ENCODE peak calls at places on chromosomes 13 and 19, in ten cellular contexts. I, Y, C, N, F, Z, W, D, X and G are unnamed samples. For H3K36me3, the result is how much of the 10 kb centered on the place peaks cover.

GRCh38 chr19:12606796-12607195 is 3.8 kb downstream of the ZNF490 start:
- DNase-seq in I (no peak), Y (no peak), C (no peak), N (no peak), F (peak), Z (peak), W (no peak), D (no peak), X (no peak), G (no peak)

GRCh38 chr13:110254751-110255553 is 52.0 kb downstream of the COL4A1 start:
- DNase-seq in I (no peak), Y (no peak), C (no peak), N (no peak), F (no peak), Z (no peak), W (no peak), D (no peak), X (no peak), G (no peak)

GRCh38 chr19:44003461-44004134 is 841 bp downstream of the ZNF230 start:
- DNase-seq in I (peak), Y (peak), C (peak), N (no peak), F (peak), Z (no peak), W (no peak), D (no peak), X (peak), G (no peak)

GRCh38 chr19:38209152-38209551 is 14.9 kb downstream of the DPF1 start:
- DNase-seq in I (no peak), Y (no peak), C (no peak), N (no peak), F (no peak), Z (no peak), W (no peak), D (no peak), X (no peak), G (no peak)

GRCh38 chr13:99228737-99229691 is 28.4 kb downstream of the UBAC2 start:
- DNase-seq in I (no peak), Y (peak), C (no peak), N (no peak), F (peak), Z (no peak), W (no peak), D (no peak), X (peak), G (peak)

GRCh38 chr13:38944219-38944618 is 46.4 kb downstream of the STOML3 start:
- DNase-seq in I (no peak), Y (no peak), C (no peak), N (no peak), F (no peak), Z (no peak), W (no peak), D (no peak), X (no peak), G (no peak)

GRCh38 chr13:70812481-70812880 is 704.2 kb upstream of the KLHL1 start:
- DNase-seq in I (no peak), Y (no peak), C (no peak), N (no peak), F (no peak), Z (no peak), W (no peak), D (no peak), X (peak), G (no peak)

GRCh38 chr19:27935669-27936068 is 1277.3 kb downstream of the UQCRFS1 start:
- DNase-seq in I (no peak), Y (no peak), C (no peak), N (no peak), F (no peak), Z (no peak), W (no peak), D (no peak), X (no peak), G (no peak)

GRCh38 chr19:18543814-18544475 is 572 bp upstream of the FKBP8 start:
- DNase-seq in I (peak), Y (peak), C (peak), N (no peak), F (peak), Z (no peak), W (no peak), D (peak), X (peak), G (peak)

GRCh38 chr19:35352177-35352447 is 4.4 kb downstream of the FFAR1 start:
- DNase-seq in I (no peak), Y (no peak), C (no peak), N (no peak), F (no peak), Z (no peak), W (no peak), D (no peak), X (no peak), G (no peak)

GRCh38 chr13:22214184-22214583 is 543.3 kb downstream of the FGF9 start:
- DNase-seq in I (no peak), Y (no peak), C (no peak), N (no peak), F (no peak), Z (no peak), W (no peak), D (no peak), X (no peak), G (no peak)

GRCh38 chr13:109226631-109227030 is 559.8 kb downstream of the IRS2 start:
- DNase-seq in I (no peak), Y (no peak), C (no peak), N (no peak), F (peak), Z (no peak), W (no peak), D (no peak), X (peak), G (no peak)

GRCh38 chr19:35261356-35262100 is 7.2 kb upstream of the USF2 start:
- DNase-seq in I (no peak), Y (no peak), C (peak), N (no peak), F (no peak), Z (peak), W (peak), D (peak), X (no peak), G (no peak)

GRCh38 chr19:1566392-1567115 is 1.6 kb downstream of the MEX3D start:
- DNase-seq in I (peak), Y (peak), C (no peak), N (peak), F (peak), Z (peak), W (peak), D (peak), X (peak), G (no peak)

GRCh38 chr13:112693831-112694497 is 4.1 kb downstream of the ATP11A start:
- DNase-seq in I (peak), Y (no peak), C (no peak), N (no peak), F (peak), Z (peak), W (no peak), D (no peak), X (peak), G (no peak)

GRCh38 chr19:39413903-39414608 is 1.6 kb downstream of the PLEKHG2 start:
- DNase-seq in I (no peak), Y (no peak), C (no peak), N (no peak), F (peak), Z (peak), W (no peak), D (no peak), X (no peak), G (no peak)

GRCh38 chr19:39474139-39474620 is 6.5 kb upstream of the TIMM50 start:
- DNase-seq in I (peak), Y (peak), C (peak), N (peak), F (peak), Z (peak), W (no peak), D (peak), X (peak), G (peak)

GRCh38 chr19:39126593-39127187 is 1.1 kb downstream of the PAK4 start:
- DNase-seq in I (no peak), Y (peak), C (no peak), N (no peak), F (peak), Z (no peak), W (no peak), D (peak), X (peak), G (no peak)

GRCh38 chr19:15173746-15174404 is 26.9 kb downstream of the NOTCH3 start:
- DNase-seq in I (no peak), Y (peak), C (no peak), N (no peak), F (peak), Z (no peak), W (no peak), D (no peak), X (no peak), G (no peak)

GRCh38 chr13:99955747-99956472 is 15.7 kb downstream of the ZIC5 start:
- DNase-seq in I (no peak), Y (no peak), C (no peak), N (no peak), F (peak), Z (no peak), W (no peak), D (no peak), X (peak), G (no peak)

GRCh38 chr13:66425741-66426140 is 804.4 kb downstream of the PCDH9 start:
- DNase-seq in I (no peak), Y (no peak), C (no peak), N (no peak), F (no peak), Z (no peak), W (no peak), D (no peak), X (peak), G (no peak)

GRCh38 chr19:743168-743687 is 7.7 kb upstream of the MISP start:
- DNase-seq in I (peak), Y (peak), C (no peak), N (peak), F (no peak), Z (no peak), W (no peak), D (no peak), X (no peak), G (no peak)

DNA sequence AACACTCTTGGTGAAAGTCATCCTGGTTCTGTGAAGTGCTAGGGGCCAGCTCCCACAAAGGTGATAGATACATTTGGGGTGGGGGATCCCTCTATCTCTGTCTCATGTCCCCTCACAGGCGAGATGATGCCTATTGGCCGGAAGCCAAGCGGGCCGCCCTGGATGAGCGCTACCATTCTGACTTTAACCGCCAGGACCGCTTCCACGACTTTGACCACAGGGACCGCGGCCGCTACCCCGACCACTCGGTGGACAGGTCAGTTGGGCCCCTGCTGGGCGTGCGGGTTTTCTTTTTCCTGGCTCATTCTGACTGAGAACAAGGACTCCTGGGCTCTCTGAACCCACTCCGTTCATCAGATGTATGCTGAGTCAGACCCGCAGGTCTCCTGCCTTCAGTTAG is 16.4 kb downstream of the MICOS13 start:
- DNase-seq in I (no peak), Y (no peak), C (no peak), N (no peak), F (no peak), Z (no peak), W (no peak), D (no peak), X (no peak), G (no peak)
- H3K36me3 ChIP-seq in I (under half), Y (under half), C (half or more), N (half or more), F (half or more), Z (half or more), W (under half), D (half or more), X (under half), G (half or more)

GRCh38 chr19:45524575-45525129 is 17.4 kb downstream of the VASP start:
- DNase-seq in I (peak), Y (no peak), C (no peak), N (no peak), F (no peak), Z (no peak), W (no peak), D (peak), X (no peak), G (no peak)
- H3K36me3 ChIP-seq in I (under half), Y (under half), C (under half), N (half or more), F (half or more), Z (half or more), W (under half), D (under half), X (under half), G (under half)

GRCh38 chr19:41866284-41866683 is 6.2 kb downstream of the RPS19 start:
- DNase-seq in I (no peak), Y (no peak), C (no peak), N (no peak), F (no peak), Z (no peak), W (no peak), D (no peak), X (no peak), G (no peak)
- H3K36me3 ChIP-seq in I (under half), Y (under half), C (half or more), N (half or more), F (half or more), Z (half or more), W (under half), D (under half), X (under half), G (half or more)

GRCh38 chr19:5218255-5218855 is 122.3 kb downstream of the PTPRS start:
- DNase-seq in I (no peak), Y (no peak), C (no peak), N (no peak), F (no peak), Z (no peak), W (no peak), D (no peak), X (no peak), G (no peak)
- H3K36me3 ChIP-seq in I (under half), Y (under half), C (under half), N (half or more), F (under half), Z (half or more), W (under half), D (under half), X (under half), G (under half)

DNA sequence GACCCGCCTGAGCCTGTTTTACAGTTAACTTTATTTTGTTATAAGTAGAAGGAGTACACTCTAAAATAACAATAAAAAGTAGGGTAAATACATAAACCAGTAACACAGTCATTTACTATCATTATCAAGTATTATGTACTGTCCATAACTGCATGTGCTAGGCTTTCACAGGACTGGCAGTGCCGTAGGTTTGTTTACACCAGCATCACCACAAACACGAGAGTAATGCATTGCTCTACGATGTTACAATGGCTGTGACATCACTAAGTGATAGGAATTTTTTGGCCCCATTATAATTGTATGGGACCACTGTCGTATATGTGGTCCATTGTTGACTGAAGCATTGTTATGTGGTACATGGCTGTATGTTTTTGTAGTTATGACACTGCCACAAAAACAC is 41.3 kb upstream of the SLC7A9 start:
- DNase-seq in I (no peak), Y (no peak), C (no peak), N (no peak), F (no peak), Z (no peak), W (no peak), D (no peak), X (no peak), G (no peak)
- H3K36me3 ChIP-seq in I (under half), Y (under half), C (under half), N (half or more), F (under half), Z (half or more), W (under half), D (under half), X (under half), G (under half)

GRCh38 chr13:30654430-30654829 is 36.7 kb downstream of the USPL1 start:
- DNase-seq in I (no peak), Y (peak), C (no peak), N (no peak), F (no peak), Z (no peak), W (no peak), D (no peak), X (no peak), G (no peak)
- H3K36me3 ChIP-seq in I (under half), Y (under half), C (under half), N (half or more), F (half or more), Z (half or more), W (under half), D (under half), X (under half), G (under half)

GRCh38 chr19:51586103-51586728 is 15.1 kb downstream of the ZNF175 start:
- DNase-seq in I (no peak), Y (no peak), C (no peak), N (no peak), F (no peak), Z (no peak), W (no peak), D (no peak), X (no peak), G (no peak)

GRCh38 chr19:51590441-51590840 is 19.4 kb downstream of the ZNF175 start:
- DNase-seq in I (no peak), Y (no peak), C (no peak), N (no peak), F (no peak), Z (no peak), W (no peak), D (no peak), X (no peak), G (no peak)

GRCh38 chr19:51589511-51589910 is 18.4 kb downstream of the ZNF175 start:
- DNase-seq in I (no peak), Y (no peak), C (no peak), N (no peak), F (no peak), Z (no peak), W (no peak), D (no peak), X (no peak), G (no peak)

GRCh38 chr19:51587264-51588191 is 16.4 kb downstream of the ZNF175 start:
- DNase-seq in I (no peak), Y (no peak), C (no peak), N (no peak), F (no peak), Z (no peak), W (no peak), D (no peak), X (no peak), G (no peak)

DNA sequence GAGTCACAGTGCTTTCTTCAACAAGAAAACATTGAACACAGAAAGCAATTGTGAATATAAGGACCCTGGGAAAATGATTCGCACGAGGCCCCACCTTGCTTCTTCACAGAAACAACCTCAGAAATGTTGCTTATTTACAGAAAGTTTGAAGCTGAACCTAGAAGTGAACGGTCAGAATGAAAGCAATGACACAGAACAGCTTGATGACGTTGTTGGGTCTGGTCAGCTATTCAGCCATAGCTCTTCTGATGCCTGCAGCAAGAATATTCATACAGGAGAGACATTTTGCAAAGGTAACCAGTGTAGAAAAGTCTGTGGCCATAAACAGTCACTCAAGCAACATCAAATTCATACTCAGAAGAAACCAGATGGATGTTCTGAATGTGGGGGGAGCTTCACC is 15.7 kb downstream of the ZNF175 start:
- DNase-seq in I (no peak), Y (no peak), C (no peak), N (no peak), F (no peak), Z (no peak), W (no peak), D (no peak), X (no peak), G (no peak)
- H3K36me3 ChIP-seq in I (under half), Y (under half), C (under half), N (half or more), F (under half), Z (half or more), W (under half), D (under half), X (under half), G (under half)

GRCh38 chr19:45819769-45820168 is 4.7 kb upstream of the RSPH6A start:
- DNase-seq in I (no peak), Y (no peak), C (no peak), N (no peak), F (no peak), Z (no peak), W (no peak), D (no peak), X (no peak), G (no peak)

GRCh38 chr19:45820413-45821102 is 5.5 kb upstream of the RSPH6A start:
- DNase-seq in I (no peak), Y (no peak), C (no peak), N (no peak), F (no peak), Z (no peak), W (no peak), D (no peak), X (no peak), G (no peak)

GRCh38 chr19:45821570-45821969 is 6.5 kb upstream of the RSPH6A start:
- DNase-seq in I (no peak), Y (no peak), C (no peak), N (no peak), F (no peak), Z (no peak), W (no peak), D (no peak), X (no peak), G (no peak)

GRCh38 chr19:45822716-45823115 is 7.6 kb upstream of the RSPH6A start:
- DNase-seq in I (no peak), Y (no peak), C (no peak), N (no peak), F (no peak), Z (no peak), W (no peak), D (no peak), X (no peak), G (no peak)

DNA sequence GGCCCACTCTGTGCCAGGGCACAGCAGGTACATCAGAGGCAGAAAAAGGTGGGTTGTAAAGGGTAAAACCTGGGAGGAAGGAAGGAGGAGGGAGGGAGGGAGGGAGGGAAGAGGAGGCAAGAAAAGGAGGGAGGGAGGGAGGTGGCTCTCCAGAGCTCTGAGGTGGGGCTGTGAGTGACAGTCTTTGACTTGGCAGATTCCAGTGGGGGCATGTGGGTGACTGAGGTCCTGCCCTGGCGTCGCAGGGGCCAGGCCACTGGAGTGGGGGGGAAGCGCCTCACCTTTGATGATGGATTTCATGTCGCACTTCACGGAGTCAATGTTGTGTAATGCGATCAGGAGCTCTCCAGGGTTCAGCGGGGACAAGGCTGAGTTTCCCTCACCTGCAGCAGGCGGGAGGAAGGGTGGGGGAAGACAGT is 6.0 kb upstream of the RSPH6A start:
- DNase-seq in I (no peak), Y (no peak), C (no peak), N (no peak), F (no peak), Z (no peak), W (no peak), D (no peak), X (no peak), G (no peak)
- H3K36me3 ChIP-seq in I (under half), Y (under half), C (under half), N (half or more), F (under half), Z (half or more), W (under half), D (under half), X (under half), G (under half)

GRCh38 chr19:4492337-4493103 is 20.4 kb downstream of the HDGFL2 start:
- DNase-seq in I (no peak), Y (no peak), C (no peak), N (no peak), F (no peak), Z (no peak), W (no peak), D (no peak), X (no peak), G (no peak)
- H3K36me3 ChIP-seq in I (under half), Y (under half), C (under half), N (half or more), F (under half), Z (half or more), W (under half), D (under half), X (under half), G (under half)